ENCODE peak calls at places on chromosomes 11 and 22, in four cellular contexts. I, S, M and D are unnamed samples.
A peak's percentile ranks its signal among the peaks of the same experiment; 100 is the strongest.

GRCh38 chr11:16512842-16513241 is 156.5 kb upstream of the SOX6 start:
- DNase-seq in I (no peak), S (no peak), M (no peak), D (peak; percentile 31)

GRCh38 chr11:87451400-87451799 is 413.7 kb downstream of the TMEM135 start:
- DNase-seq in I (no peak), S (no peak), M (no peak), D (peak; percentile 33)

GRCh38 chr22:42964994-42965699 is 49.8 kb downstream of the PACSIN2 start:
- DNase-seq in I (no peak), S (no peak), M (no peak), D (peak; percentile 45)

GRCh38 chr11:69335461-69336386 is 41.8 kb downstream of the MYEOV start:
- DNase-seq in I (no peak), S (peak; percentile 27), M (no peak), D (no peak)

GRCh38 chr11:93113824-93114223 is 84.0 kb downstream of the SLC36A4 start:
- DNase-seq in I (no peak), S (no peak), M (no peak), D (no peak)

GRCh38 chr11:18367431-18367830 is 26.9 kb upstream of the LDHA start:
- DNase-seq in I (no peak), S (no peak), M (no peak), D (peak; percentile 12)

GRCh38 chr11:134361241-134361640 is 29.5 kb downstream of the GLB1L2 start:
- DNase-seq in I (no peak), S (no peak), M (no peak), D (no peak)

GRCh38 chr11:420911-421321 is 6.1 kb upstream of the SIGIRR start:
- DNase-seq in I (no peak), S (no peak), M (no peak), D (no peak)

GRCh38 chr22:29820941-29821789 is 16.9 kb downstream of the ASCC2 start:
- DNase-seq in I (peak; percentile 84), S (peak; percentile 69), M (peak; percentile 82), D (peak; percentile 98)

GRCh38 chr22:35477911-35478582 is 62.6 kb upstream of the RASD2 start:
- DNase-seq in I (peak; percentile 80), S (peak; percentile 20), M (no peak), D (peak; percentile 91)

GRCh38 chr11:2874963-2875362 is 10.6 kb downstream of the CDKN1C start:
- DNase-seq in I (no peak), S (no peak), M (no peak), D (no peak)

GRCh38 chr11:34671946-34672345 is 51.1 kb downstream of the EHF start:
- DNase-seq in I (peak; percentile 16), S (no peak), M (no peak), D (no peak)

GRCh38 chr11:121928597-121929580 is 187.1 kb downstream of the BLID start:
- DNase-seq in I (no peak), S (no peak), M (no peak), D (no peak)

GRCh38 chr11:57475191-57475590 is 14.9 kb downstream of the RTN4RL2 start:
- DNase-seq in I (no peak), S (no peak), M (no peak), D (peak; percentile 12)
- H3K27me3 ChIP-seq in I (peaks cover 5% of the 10 kb centered on the region), S (no peaks in the 10 kb centered on the region), M (no peaks in the 10 kb centered on the region), D (peaks cover 33% of the 10 kb centered on the region)

GRCh38 chr22:21641417-21641794 is 696 bp upstream of the SDF2L1 start:
- DNase-seq in I (peak; percentile 76), S (peak; percentile 90), M (no peak), D (peak; percentile 55)
- TF ChIP-seq FOS in I (no peak), S (no peak), M (no peak), D (no peak)

DNA sequence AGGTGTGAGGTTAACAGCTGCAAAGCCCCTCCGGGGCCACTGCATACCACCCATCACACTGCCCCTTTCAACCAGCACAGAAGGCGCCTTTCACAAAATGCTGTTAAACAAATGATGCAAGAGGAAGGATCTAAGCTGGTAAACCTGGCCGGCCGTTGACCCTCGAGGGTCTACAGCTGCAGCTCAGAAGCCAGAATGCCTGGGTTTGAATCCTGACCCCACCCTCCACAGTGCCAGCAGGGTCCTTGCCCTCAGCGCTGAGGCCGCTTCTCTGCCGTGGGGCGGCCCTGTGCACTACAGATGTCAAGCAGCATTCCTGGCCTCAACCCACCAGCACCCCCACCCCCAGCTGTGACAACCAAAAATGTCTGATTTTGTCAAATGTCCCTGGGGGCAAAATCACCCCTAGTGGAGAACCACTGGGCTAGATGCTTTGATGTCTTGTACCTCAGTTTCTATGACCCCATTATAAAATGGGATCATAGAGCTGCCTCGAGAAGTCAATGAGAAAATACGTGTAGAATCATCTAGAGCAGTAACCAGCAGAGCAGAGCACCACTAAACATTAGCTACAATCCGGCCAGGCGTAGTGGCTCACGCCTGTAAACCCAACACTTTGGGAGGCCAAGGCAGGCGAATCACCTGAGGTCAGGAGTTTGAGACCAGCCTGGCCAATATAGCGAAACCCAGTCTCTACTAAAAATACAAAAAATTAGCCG is 77.9 kb downstream of the CELSR1 start:
- DNase-seq in I (no peak), S (no peak), M (no peak), D (no peak)
- H3K27me3 ChIP-seq in I (no peaks in the 10 kb centered on the region), S (peaks cover 21% of the 10 kb centered on the region), M (no peaks in the 10 kb centered on the region), D (peaks cover 27% of the 10 kb centered on the region)

GRCh38 chr11:36109850-36110606 is 166.2 kb downstream of the LDLRAD3 start:
- DNase-seq in I (no peak), S (no peak), M (no peak), D (no peak)
- TF ChIP-seq FOS in I (no peak), S (no peak), M (no peak), D (no peak)

GRCh38 chr22:19003518-19003917 is 67.4 kb upstream of the PRODH start:
- DNase-seq in I (no peak), S (no peak), M (no peak), D (no peak)

GRCh38 chr22:19001204-19001603 is 65.1 kb upstream of the PRODH start:
- DNase-seq in I (no peak), S (no peak), M (no peak), D (no peak)

GRCh38 chr22:19002684-19003038 is 66.6 kb upstream of the PRODH start:
- DNase-seq in I (no peak), S (no peak), M (no peak), D (no peak)

GRCh38 chr22:19004471-19004870 is 68.4 kb upstream of the PRODH start:
- DNase-seq in I (no peak), S (no peak), M (no peak), D (no peak)

GRCh38 chr22:19005905-19006304 is 69.8 kb upstream of the PRODH start:
- DNase-seq in I (no peak), S (no peak), M (no peak), D (no peak)
- H3K27me3 ChIP-seq in I (peaks cover 7% of the 10 kb centered on the region), S (peaks cover 32% of the 10 kb centered on the region), M (no peaks in the 10 kb centered on the region), D (peaks cover 6% of the 10 kb centered on the region)

GRCh38 chr22:46966495-46966845 is 204.0 kb downstream of the TBC1D22A start:
- DNase-seq in I (no peak), S (no peak), M (no peak), D (peak; percentile 8)

GRCh38 chr22:46968359-46968740 is 205.9 kb downstream of the TBC1D22A start:
- DNase-seq in I (no peak), S (no peak), M (no peak), D (no peak)

GRCh38 chr22:46968848-46969247 is 206.4 kb downstream of the TBC1D22A start:
- DNase-seq in I (no peak), S (no peak), M (no peak), D (no peak)

GRCh38 chr22:46966846-46967245 is 204.4 kb downstream of the TBC1D22A start:
- DNase-seq in I (no peak), S (no peak), M (no peak), D (no peak)

GRCh38 chr22:46967445-46968358 is 205.3 kb downstream of the TBC1D22A start:
- DNase-seq in I (no peak), S (no peak), M (no peak), D (no peak)
- TF ChIP-seq FOS in I (no peak), S (no peak), M (no peak), D (no peak)

GRCh38 chr11:61587951-61588695 is 7.2 kb upstream of the SYT7 start:
- DNase-seq in I (peak; percentile 22), S (peak; percentile 85), M (no peak), D (no peak)
- H3K27me3 ChIP-seq in I (peaks cover 31% of the 10 kb centered on the region), S (peaks cover 12% of the 10 kb centered on the region), M (peaks cover 11% of the 10 kb centered on the region), D (peaks cover 71% of the 10 kb centered on the region)

GRCh38 chr11:106925245-106925644 is 93.0 kb downstream of the GUCY1A2 start:
- DNase-seq in I (no peak), S (no peak), M (no peak), D (no peak)
- TF ChIP-seq FOS in I (no peak), S (no peak), M (no peak), D (no peak)

GRCh38 chr11:75668508-75669297 is at the start of gene MAP6:
- DNase-seq in I (no peak), S (peak; percentile 32), M (no peak), D (no peak)
- H3K27me3 ChIP-seq in I (peaks cover 63% of the 10 kb centered on the region), S (peaks cover 22% of the 10 kb centered on the region), M (peaks cover 34% of the 10 kb centered on the region), D (peaks cover 42% of the 10 kb centered on the region)